ENCODE peak calls at places on chromosomes 4 and X, in ten cellular contexts. U is breast epithelium, E is nephron progenitor cell, Y is DND-41, F is fibroblast of the aortic adventitia, C is H1, K is H9, X is SK-N-SH, D is GM20000, R is sigmoid colon. G is an unnamed sample.

GRCh38 chrX:125202486-125203378 is 116.9 kb upstream of the TEX13C start:
- DNase-seq in U (no peak), E (peak; percentile 36), Y (no peak), F (no peak), C (peak; percentile 48), K (peak; percentile 25), X (peak; percentile 2), D (no peak), R (no peak), G (peak; percentile 1)

GRCh38 chr4:93879919-93880318 is 51.4 kb downstream of the ATOH1 start:
- DNase-seq in U (no peak), E (no peak), Y (no peak), F (no peak), C (no peak), K (no peak), X (no peak), D (peak; percentile 8), R (no peak), G (no peak)

GRCh38 chrX:108230562-108230961 is 139.0 kb downstream of the ATG4A start:
- DNase-seq in U (no peak), E (no peak), Y (no peak), F (no peak), C (no peak), K (no peak), X (no peak), D (no peak), R (no peak), G (no peak)

GRCh38 chr4:84220990-84221389 is 278.1 kb downstream of the NKX6-1 start:
- DNase-seq in U (no peak), E (no peak), Y (no peak), F (no peak), C (no peak), K (no peak), X (no peak), D (no peak), R (no peak), G (no peak)

GRCh38 chr4:104589264-104589868 is 94.7 kb upstream of the CXXC4 start:
- DNase-seq in U (no peak), E (no peak), Y (no peak), F (no peak), C (no peak), K (no peak), X (no peak), D (no peak), R (no peak), G (no peak)

GRCh38 chrX:111854778-111855490 is 21.0 kb upstream of the TRPC5OS start:
- DNase-seq in U (no peak), E (no peak), Y (no peak), F (no peak), C (no peak), K (peak; percentile 58), X (peak; percentile 4), D (no peak), R (no peak), G (no peak)

GRCh38 chr4:89898304-89898716 is 3.7 kb downstream of the MMRN1 start:
- DNase-seq in U (no peak), E (no peak), Y (no peak), F (no peak), C (no peak), K (peak; percentile 23), X (no peak), D (no peak), R (no peak), G (no peak)

GRCh38 chr4:119652978-119653377 is 24.4 kb upstream of the PDE5A start:
- DNase-seq in U (no peak), E (no peak), Y (no peak), F (peak; percentile 68), C (no peak), K (no peak), X (no peak), D (no peak), R (no peak), G (no peak)

GRCh38 chr4:186775867-186776266 is 52.2 kb upstream of the FAT1 start:
- DNase-seq in U (no peak), E (no peak), Y (no peak), F (no peak), C (no peak), K (no peak), X (no peak), D (no peak), R (no peak), G (no peak)

GRCh38 chr4:53605783-53606182 is 14.5 kb upstream of the LNX1 start:
- DNase-seq in U (no peak), E (no peak), Y (no peak), F (peak; percentile 88), C (no peak), K (no peak), X (no peak), D (no peak), R (no peak), G (no peak)

GRCh38 chrX:38561951-38562719 is 793 bp downstream of the TSPAN7 start:
- DNase-seq in U (no peak), E (peak; percentile 41), Y (peak; percentile 22), F (no peak), C (peak; percentile 51), K (peak; percentile 44), X (peak; percentile 54), D (no peak), R (peak; percentile 68), G (peak; percentile 5)

GRCh38 chr4:168917150-168917779 is 92.8 kb downstream of the CBR4 start:
- DNase-seq in U (no peak), E (no peak), Y (no peak), F (peak; percentile 83), C (no peak), K (no peak), X (peak; percentile 42), D (peak; percentile 35), R (no peak), G (peak; percentile 38)

DNA sequence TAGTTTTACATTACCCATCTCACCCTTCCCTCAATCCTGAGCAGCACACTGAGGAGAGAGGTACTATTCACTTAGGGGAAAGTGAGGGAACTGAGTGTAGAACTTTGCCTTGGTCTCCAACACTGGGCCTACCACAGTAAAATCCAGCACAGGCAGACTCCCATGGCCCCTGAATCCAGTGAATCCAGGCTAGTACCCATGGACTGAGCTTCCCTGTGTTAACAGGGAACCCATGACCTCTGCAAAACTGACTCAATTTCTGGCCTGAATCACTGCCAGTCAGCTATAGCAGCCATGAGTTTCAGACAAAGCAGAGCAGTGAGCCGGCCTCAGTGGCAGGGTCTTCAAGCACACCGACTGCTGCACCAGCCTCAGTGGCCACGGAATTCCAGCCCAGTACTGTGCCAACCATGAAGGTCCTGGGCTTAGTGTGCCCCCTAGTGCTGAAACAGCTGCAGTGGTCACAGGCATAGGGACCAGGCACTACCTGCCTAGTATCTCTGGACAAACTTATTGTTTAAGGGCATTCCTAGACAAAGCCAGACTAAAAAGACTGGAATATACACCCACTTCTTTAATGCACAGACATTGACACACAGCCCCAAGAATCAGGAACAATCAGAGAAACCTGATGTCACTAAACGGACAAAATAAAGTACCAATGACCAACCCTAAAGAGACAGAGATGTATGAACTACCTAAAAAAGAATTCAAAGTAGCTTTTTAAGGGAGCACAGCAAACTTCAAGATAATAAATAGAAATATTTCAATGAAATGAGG is 127.4 kb upstream of the RPL34 start:
- DNase-seq in U (no peak), E (peak; percentile 22), Y (peak; percentile 50), F (peak; percentile 26), C (peak; percentile 79), K (peak; percentile 75), X (peak; percentile 19), D (no peak), R (no peak), G (no peak)
- TF ChIP-seq CTCF in U (no peak), E (peak; percentile 22), Y (peak; percentile 75), F (peak; percentile 65), C (peak; percentile 87), K (peak; percentile 93), X (peak; percentile 50), D (no peak), R (no peak), G (no peak)

GRCh38 chr4:18975916-18976610 is 954.5 kb upstream of the LCORL start:
- DNase-seq in U (no peak), E (no peak), Y (no peak), F (no peak), C (no peak), K (no peak), X (no peak), D (no peak), R (no peak), G (no peak)
- TF ChIP-seq CTCF in U (no peak), E (no peak), Y (no peak), F (no peak), C (no peak), K (no peak), X (no peak), D (no peak), R (no peak), G (no peak)

GRCh38 chrX:25523574-25523973 is 507.8 kb upstream of the ARX start:
- DNase-seq in U (no peak), E (peak; percentile 36), Y (peak; percentile 8), F (peak; percentile 63), C (peak; percentile 42), K (peak; percentile 45), X (peak; percentile 37), D (peak; percentile 5), R (no peak), G (peak; percentile 9)
- TF ChIP-seq CTCF in U (no peak), E (peak; percentile 41), Y (peak; percentile 47), F (peak; percentile 32), C (peak; percentile 37), K (peak; percentile 62), X (peak; percentile 62), D (no peak), R (no peak), G (no peak)

GRCh38 chr4:15736514-15737050 is 33.7 kb downstream of the BST1 start:
- DNase-seq in U (no peak), E (no peak), Y (no peak), F (no peak), C (no peak), K (no peak), X (no peak), D (no peak), R (no peak), G (no peak)

GRCh38 chr4:15740764-15741404 is 37.2 kb upstream of the CD38 start:
- DNase-seq in U (no peak), E (no peak), Y (no peak), F (no peak), C (no peak), K (no peak), X (no peak), D (no peak), R (no peak), G (no peak)

GRCh38 chr4:15735531-15735930 is 32.7 kb downstream of the BST1 start:
- DNase-seq in U (no peak), E (no peak), Y (no peak), F (no peak), C (no peak), K (no peak), X (no peak), D (no peak), R (no peak), G (no peak)

GRCh38 chr4:15738877-15739276 is 36.0 kb downstream of the BST1 start:
- DNase-seq in U (no peak), E (no peak), Y (no peak), F (no peak), C (no peak), K (no peak), X (no peak), D (no peak), R (no peak), G (no peak)

DNA sequence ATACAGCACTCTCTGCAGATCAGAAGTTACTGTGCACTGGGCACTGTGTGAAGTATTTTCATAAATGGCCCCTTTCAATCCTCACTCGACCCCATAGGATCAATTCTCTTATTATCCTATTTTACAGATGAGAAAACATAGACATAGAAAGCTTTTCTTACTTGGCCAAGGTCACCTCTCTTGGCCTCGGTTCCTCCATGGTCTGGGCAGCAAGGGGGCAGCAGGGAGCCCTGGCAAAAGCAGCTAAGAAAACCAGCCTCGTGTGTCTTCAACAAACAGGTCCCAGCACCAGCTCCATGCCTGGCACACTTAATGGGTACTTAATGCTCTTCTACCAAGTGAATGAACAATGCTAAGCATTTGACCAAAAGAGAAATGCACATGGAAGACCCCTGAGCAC is 34.4 kb downstream of the BST1 start:
- DNase-seq in U (no peak), E (no peak), Y (no peak), F (no peak), C (no peak), K (no peak), X (no peak), D (no peak), R (no peak), G (no peak)
- TF ChIP-seq CTCF in U (no peak), E (no peak), Y (peak; percentile 34), F (no peak), C (no peak), K (peak; percentile 31), X (no peak), D (peak; percentile 29), R (no peak), G (no peak)

G was measured in GM10248.